ENCODE peak calls at places on chromosomes 11 and 22, in seven cellular contexts. J, H, Q, I, M, C and K are unnamed samples.

GRCh38 chr22:33919591-33920501 is at the start of gene LARGE1:
- DNase-seq in M (no peak), J (no peak), C (peak; percentile 62), H (peak; percentile 74), Q (no peak), I (peak; percentile 27), K (no peak)

GRCh38 chr11:122394326-122394725 is 261.2 kb upstream of the UBASH3B start:
- DNase-seq in H (no peak), I (no peak), C (no peak), M (no peak), J (no peak), Q (no peak), K (no peak)

GRCh38 chr11:128772814-128773213 is 78.9 kb downstream of the FLI1 start:
- DNase-seq in C (peak; percentile 72), Q (no peak), M (no peak), I (no peak), J (no peak), H (no peak), K (no peak)

GRCh38 chr22:20523118-20523983 is 15.9 kb downstream of the MED15 start:
- DNase-seq in Q (no peak), H (no peak), C (no peak), M (peak; percentile 90), J (peak; percentile 60), I (no peak), K (no peak)

GRCh38 chr11:112719736-112720525 is 241.3 kb upstream of the NCAM1 start:
- DNase-seq in Q (no peak), I (no peak), C (no peak), H (no peak), M (no peak), J (no peak), K (no peak)

GRCh38 chr11:115348404-115348803 is 155.8 kb downstream of the CADM1 start:
- DNase-seq in J (no peak), H (no peak), Q (no peak), M (no peak), C (no peak), I (no peak), K (no peak)

GRCh38 chr11:18145025-18145424 is 12.7 kb downstream of the MRGPRX3 start:
- DNase-seq in C (no peak), J (no peak), I (no peak), M (peak; percentile 1), Q (no peak), H (no peak), K (no peak)

GRCh38 chr11:79485694-79486093 is 44.9 kb upstream of the TENM4 start:
- DNase-seq in H (no peak), M (no peak), Q (no peak), J (no peak), C (no peak), I (no peak), K (no peak)

GRCh38 chr11:94175545-94175944 is 46.9 kb downstream of the PANX1 start:
- DNase-seq in J (no peak), H (peak; percentile 81), C (no peak), I (no peak), M (peak; percentile 88), Q (no peak), K (no peak)

GRCh38 chr11:118619444-118620205 is 12.2 kb downstream of the PHLDB1 start:
- DNase-seq in C (no peak), H (peak; percentile 84), M (peak; percentile 97), Q (no peak), J (peak; percentile 96), I (no peak), K (no peak)

GRCh38 chr22:17303840-17304779 is 65.2 kb upstream of the CECR2 start:
- DNase-seq in H (no peak), M (no peak), I (no peak), J (no peak), C (peak; percentile 66), Q (peak; percentile 51), K (no peak)

GRCh38 chr22:39623603-39624500 is 53.3 kb downstream of the CACNA1I start:
- DNase-seq in I (no peak), Q (no peak), C (no peak), J (no peak), H (no peak), M (no peak), K (no peak)

GRCh38 chr11:131682373-131683015 is 312.1 kb downstream of the NTM start:
- DNase-seq in J (no peak), M (no peak), H (no peak), I (no peak), C (no peak), Q (no peak), K (no peak)

GRCh38 chr22:25953919-25954318 is 211.9 kb downstream of the MYO18B start:
- DNase-seq in I (no peak), C (no peak), Q (no peak), J (no peak), M (no peak), H (no peak), K (no peak)

GRCh38 chr11:75277991-75278790 is 37.6 kb downstream of the TPBGL start:
- DNase-seq in C (no peak), J (no peak), Q (no peak), I (no peak), H (no peak), M (no peak), K (no peak)

GRCh38 chr11:69949327-69949726 is 128.8 kb upstream of the ANO1 start:
- DNase-seq in H (peak; percentile 91), C (no peak), I (no peak), Q (no peak), M (peak; percentile 11), J (no peak), K (peak; percentile 93)

GRCh38 chr11:102794382-102794781 is 3.6 kb downstream of the MMP1 start:
- DNase-seq in Q (no peak), M (no peak), C (no peak), H (no peak), J (peak; percentile 40), I (no peak), K (no peak)

GRCh38 chr11:35243774-35244173 is 104.8 kb downstream of the CD44 start:
- DNase-seq in I (no peak), H (no peak), C (no peak), Q (no peak), J (no peak), M (no peak), K (no peak)

GRCh38 chr11:116072133-116072532 is 567.9 kb upstream of the CADM1 start:
- DNase-seq in J (no peak), I (no peak), M (no peak), Q (no peak), C (no peak), H (no peak), K (no peak)

GRCh38 chr11:58597749-58598148 is 18.9 kb downstream of the ZFP91 start:
- DNase-seq in H (no peak), I (no peak), C (no peak), Q (no peak), M (no peak), J (no peak), K (no peak)

GRCh38 chr22:44024288-44024908 is at the start of gene PARVB:
- DNase-seq in Q (no peak), I (no peak), H (peak; percentile 66), M (peak; percentile 32), J (no peak), C (peak; percentile 47), K (no peak)

GRCh38 chr11:44726278-44727113 is at the start of gene TSPAN18:
- DNase-seq in J (no peak), M (no peak), C (peak; percentile 35), H (peak; percentile 53), I (no peak), Q (peak; percentile 13), K (no peak)

GRCh38 chr11:65642014-65642671 is 4.2 kb downstream of the SIPA1 start:
- DNase-seq in M (no peak), C (no peak), J (no peak), I (no peak), H (no peak), Q (no peak), K (no peak)

GRCh38 chr11:45146072-45147016 is at the start of gene PRDM11:
- DNase-seq in Q (no peak), I (no peak), C (peak; percentile 64), H (peak; percentile 94), M (peak; percentile 74), J (no peak), K (peak; percentile 95)

GRCh38 chr11:12070446-12071267 is 39.7 kb upstream of the MICAL2 start:
- DNase-seq in M (peak; percentile 69), J (no peak), C (no peak), H (no peak), I (no peak), Q (no peak), K (no peak)

GRCh38 chr11:120179071-120179672 is 31.7 kb upstream of the OAF start:
- DNase-seq in Q (no peak), M (no peak), H (peak; percentile 1), J (no peak), I (no peak), C (no peak), K (no peak)

GRCh38 chr11:85540635-85541034 is 86.5 kb downstream of the DLG2 start:
- DNase-seq in I (no peak), C (no peak), J (no peak), M (no peak), H (no peak), Q (no peak), K (no peak)

GRCh38 chr11:15901790-15902189 is 454.6 kb downstream of the SOX6 start:
- DNase-seq in M (no peak), I (no peak), J (no peak), H (no peak), Q (no peak), C (no peak), K (no peak)

GRCh38 chr11:71339178-71339881 is 87.0 kb upstream of the SHANK2 start:
- DNase-seq in I (no peak), J (no peak), M (peak; percentile 72), Q (no peak), C (no peak), H (peak; percentile 65), K (no peak)

GRCh38 chr22:46052801-46053562 is 76.0 kb upstream of the WNT7B start:
- DNase-seq in I (no peak), J (no peak), H (peak; percentile 69), M (peak; percentile 59), Q (no peak), C (no peak), K (no peak)

GRCh38 chr11:114354076-114354475 is 46.2 kb downstream of the C11orf71 start:
- DNase-seq in H (peak; percentile 37), I (no peak), J (peak; percentile 47), Q (no peak), C (no peak), M (peak; percentile 51), K (peak; percentile 11)

GRCh38 chr11:90913131-90913668 is 690.4 kb upstream of the CHORDC1 start:
- DNase-seq in M (no peak), J (no peak), H (no peak), C (no peak), I (no peak), Q (no peak), K (no peak)

GRCh38 chr11:11748706-11749365 is 92.9 kb upstream of the USP47 start:
- DNase-seq in Q (no peak), H (peak; percentile 31), J (no peak), M (no peak), I (no peak), C (no peak), K (no peak)

GRCh38 chr11:108881136-108881535 is 216.3 kb downstream of the DDX10 start:
- DNase-seq in Q (no peak), H (no peak), I (no peak), C (no peak), M (no peak), J (no peak), K (no peak)

GRCh38 chr11:65952052-65952521 is 6.8 kb downstream of the TSGA10IP start:
- DNase-seq in H (no peak), Q (no peak), J (no peak), M (no peak), I (no peak), C (no peak), K (no peak)

GRCh38 chr11:31487848-31488247 is 21.6 kb downstream of the IMMP1L start:
- DNase-seq in M (peak; percentile 72), H (peak; percentile 18), C (peak; percentile 8), J (peak; percentile 32), Q (no peak), I (no peak), K (no peak)